ENCODE peak calls at places on chromosomes 12 and 14, in five cellular contexts. V, G, W, R and U are unnamed samples.

GRCh38 chr12:98750511-98750910 is 105.4 kb downstream of the APAF1 start:
- DNase-seq in V (no peak), G (peak; percentile 74), W (no peak), R (no peak), U (no peak)

GRCh38 chr14:39615352-39615751 is 183.1 kb upstream of the FBXO33 start:
- DNase-seq in V (no peak), G (peak; percentile 14), W (no peak), R (no peak), U (no peak)

GRCh38 chr12:96258451-96258933 is 64.3 kb downstream of the ELK3 start:
- DNase-seq in V (peak; percentile 91), G (peak; percentile 45), W (peak; percentile 72), R (peak; percentile 74), U (peak; percentile 70)

GRCh38 chr14:84857129-84857528 is 672.8 kb upstream of the FLRT2 start:
- DNase-seq in V (no peak), G (no peak), W (no peak), R (no peak), U (no peak)

GRCh38 chr12:122073815-122074214 is 4.7 kb upstream of the MLXIP start:
- DNase-seq in V (no peak), G (no peak), W (no peak), R (no peak), U (no peak)

GRCh38 chr14:31449971-31450610 is 7.2 kb downstream of the DTD2 start:
- DNase-seq in V (peak; percentile 79), G (peak; percentile 27), W (peak; percentile 27), R (peak; percentile 53), U (peak; percentile 66)

GRCh38 chr12:71694099-71694820 is 8.4 kb downstream of the TMEM19 start:
- DNase-seq in V (no peak), G (no peak), W (no peak), R (no peak), U (no peak)

GRCh38 chr12:67469666-67470065 is 178.9 kb upstream of the DYRK2 start:
- DNase-seq in V (no peak), G (peak; percentile 75), W (no peak), R (no peak), U (no peak)

GRCh38 chr12:85697003-85697402 is 139.2 kb downstream of the RASSF9 start:
- DNase-seq in V (no peak), G (no peak), W (no peak), R (no peak), U (no peak)

GRCh38 chr14:65414961-65415589 is 2.5 kb downstream of the FUT8 start:
- DNase-seq in V (peak; percentile 76), G (no peak), W (peak; percentile 12), R (peak; percentile 51), U (peak; percentile 56)

GRCh38 chr12:127125607-127126259 is 1141.2 kb upstream of the TMEM132C start:
- DNase-seq in V (peak; percentile 72), G (peak; percentile 46), W (no peak), R (peak; percentile 65), U (no peak)

GRCh38 chr12:54631988-54632728 is 2.5 kb downstream of the LACRT start:
- DNase-seq in V (no peak), G (peak; percentile 35), W (peak; percentile 53), R (no peak), U (no peak)

GRCh38 chr12:103529306-103529705 is 33.5 kb upstream of the C12orf42 start:
- DNase-seq in V (no peak), G (no peak), W (no peak), R (no peak), U (no peak)

GRCh38 chr12:131793623-131794022 is 34.6 kb upstream of the MMP17 start:
- DNase-seq in V (no peak), G (peak; percentile 41), W (no peak), R (peak; percentile 76), U (no peak)

GRCh38 chr14:66165337-66165736 is 320.8 kb upstream of the CCDC196 start:
- DNase-seq in V (no peak), G (no peak), W (no peak), R (no peak), U (no peak)

GRCh38 chr14:57533214-57533613 is 39.6 kb upstream of the CCDC198 start:
- DNase-seq in V (peak; percentile 42), G (peak; percentile 49), W (peak; percentile 10), R (peak; percentile 18), U (no peak)

GRCh38 chr14:24255931-24256696 is 6.9 kb downstream of the TGM1 start:
- DNase-seq in V (no peak), G (no peak), W (no peak), R (no peak), U (no peak)

GRCh38 chr12:115232455-115233156 is 548.6 kb upstream of the TBX3 start:
- DNase-seq in V (peak; percentile 51), G (no peak), W (no peak), R (peak; percentile 64), U (no peak)

GRCh38 chr14:104977008-104977680 is 1.0 kb downstream of the AHNAK2 start:
- DNase-seq in V (no peak), G (no peak), W (no peak), R (no peak), U (no peak)

GRCh38 chr12:65612440-65612839 is 211.8 kb upstream of the HMGA2 start:
- DNase-seq in V (peak; percentile 82), G (no peak), W (no peak), R (no peak), U (peak; percentile 78)

GRCh38 chr12:109538191-109538863 is 35.0 kb downstream of the MMAB start:
- DNase-seq in V (no peak), G (peak; percentile 13), W (no peak), R (peak; percentile 79), U (no peak)

GRCh38 chr14:94411638-94412037 is 23.2 kb upstream of the SERPINA1 start:
- DNase-seq in V (no peak), G (no peak), W (no peak), R (no peak), U (no peak)

GRCh38 chr14:78130356-78130755 is 39.8 kb upstream of the NRXN3 start:
- DNase-seq in V (no peak), G (no peak), W (no peak), R (no peak), U (no peak)
- H3K4me3 ChIP-seq in V (no peak overlapping the region), G (no peak overlapping the region), W (no peak overlapping the region), R (no peak overlapping the region), U (no peak overlapping the region)

DNA sequence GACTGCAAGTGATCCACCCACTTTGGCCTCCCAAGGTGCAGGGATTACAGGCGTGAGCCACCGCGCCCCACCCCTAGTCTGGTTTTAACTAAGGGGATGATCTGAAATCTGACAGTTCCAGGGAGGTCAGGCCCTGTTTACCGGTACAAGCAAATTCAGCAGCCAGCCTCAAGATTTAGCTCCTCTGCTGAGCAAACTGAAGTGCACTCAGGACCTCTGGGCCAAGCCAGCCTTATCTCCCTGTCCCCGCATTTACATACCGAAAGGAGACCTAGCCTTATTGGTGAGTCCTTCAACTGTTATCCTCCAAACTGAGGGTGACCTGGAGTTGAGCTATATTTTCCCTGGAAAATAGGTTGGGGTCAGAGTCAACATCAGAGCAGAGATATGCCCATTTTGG is 835 bp upstream of the ABHD4 start:
- DNase-seq in V (no peak), G (peak; percentile 65), W (no peak), R (no peak), U (no peak)
- H3K4me3 ChIP-seq in V (no peak overlapping the region), G (no peak overlapping the region), W (no peak overlapping the region), R (no peak overlapping the region), U (no peak overlapping the region)

GRCh38 chr12:32270818-32271710 is 128.3 kb upstream of the FGD4 start:
- DNase-seq in V (peak; percentile 54), G (peak; percentile 93), W (no peak), R (peak; percentile 63), U (peak; percentile 79)

GRCh38 chr12:32273063-32273521 is 126.3 kb upstream of the FGD4 start:
- DNase-seq in V (peak; percentile 17), G (no peak), W (no peak), R (no peak), U (no peak)

GRCh38 chr12:32273712-32274111 is 125.6 kb upstream of the FGD4 start:
- DNase-seq in V (no peak), G (peak; percentile 66), W (peak; percentile 48), R (no peak), U (no peak)

GRCh38 chr12:32274665-32275064 is 124.7 kb upstream of the FGD4 start:
- DNase-seq in V (no peak), G (no peak), W (no peak), R (no peak), U (no peak)

DNA sequence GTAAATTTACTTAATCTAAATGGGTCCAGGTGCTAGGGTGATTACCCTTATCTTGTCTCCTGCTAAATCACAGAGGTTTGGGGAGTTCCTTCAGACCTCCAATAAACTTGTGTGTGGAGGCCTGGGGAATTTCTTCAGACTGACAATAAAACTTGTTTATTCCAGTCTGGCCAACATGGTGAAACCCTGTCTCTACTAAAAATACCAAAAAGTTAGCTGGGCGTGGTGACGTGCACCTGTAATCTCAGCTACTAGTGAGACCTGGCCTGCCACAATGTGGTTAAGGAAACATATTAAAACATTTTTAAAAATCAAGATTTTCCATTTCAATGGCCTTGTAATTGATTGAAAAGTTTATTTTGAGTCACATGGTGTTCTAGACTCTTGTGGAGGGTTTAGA is 126.9 kb upstream of the FGD4 start:
- DNase-seq in V (no peak), G (no peak), W (no peak), R (peak; percentile 62), U (no peak)
- H3K4me3 ChIP-seq in V (no peak overlapping the region), G (no peak overlapping the region), W (no peak overlapping the region), R (no peak overlapping the region), U (no peak overlapping the region)

GRCh38 chr14:41799817-41800216 is 193.1 kb downstream of the LRFN5 start:
- DNase-seq in V (no peak), G (no peak), W (no peak), R (no peak), U (no peak)

GRCh38 chr14:41806355-41806975 is 199.8 kb downstream of the LRFN5 start:
- DNase-seq in V (no peak), G (no peak), W (no peak), R (no peak), U (no peak)

GRCh38 chr14:41810362-41810761 is 203.7 kb downstream of the LRFN5 start:
- DNase-seq in V (no peak), G (no peak), W (no peak), R (no peak), U (no peak)

GRCh38 chr14:41805633-41806032 is 199.0 kb downstream of the LRFN5 start:
- DNase-seq in V (no peak), G (no peak), W (no peak), R (no peak), U (no peak)
- H3K4me3 ChIP-seq in V (no peak overlapping the region), G (no peak overlapping the region), W (no peak overlapping the region), R (no peak overlapping the region), U (no peak overlapping the region)

GRCh38 chr12:46265734-46266133 is 3.1 kb downstream of the SLC38A1 start:
- DNase-seq in V (no peak), G (no peak), W (no peak), R (no peak), U (no peak)
- H3K4me3 ChIP-seq in V (peak overlapping the region; percentile 91), G (peak overlapping the region; percentile 16), W (peak overlapping the region; percentile 4), R (no peak overlapping the region), U (no peak overlapping the region)

DNA sequence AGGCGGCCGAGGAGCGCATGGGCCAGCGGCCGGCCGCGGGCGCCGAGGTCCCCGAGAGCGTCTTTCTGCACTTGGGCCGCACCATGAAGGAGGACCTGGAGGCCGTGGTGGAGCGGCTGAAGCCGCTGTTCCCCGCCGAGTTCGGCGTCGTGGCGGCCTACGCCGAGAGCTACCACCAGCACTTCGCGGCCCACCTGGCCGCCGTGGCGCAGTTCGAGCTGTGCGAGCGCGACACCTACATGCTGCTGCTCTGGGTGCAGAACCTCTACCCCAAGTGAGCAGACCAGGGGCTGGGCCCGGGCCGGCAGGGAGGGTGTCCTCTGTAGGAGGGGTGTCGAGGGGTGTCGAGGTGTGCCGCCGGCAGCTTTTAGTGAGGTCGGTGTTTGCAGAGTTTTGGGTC is 4.1 kb downstream of the TNFAIP2 start:
- DNase-seq in V (no peak), G (no peak), W (no peak), R (no peak), U (no peak)
- H3K4me3 ChIP-seq in V (peak overlapping the region; percentile 22), G (no peak overlapping the region), W (no peak overlapping the region), R (no peak overlapping the region), U (no peak overlapping the region)